ENCODE peak calls at places on chromosomes 6 and 20, in seven cellular contexts. One of them, this sample, is unnamed.

GRCh38 chr6:24581084-24581669 is 64.8 kb downstream of the KIAA0319 start:
- DNase-seq in dorsolateral prefrontal cortex: peak; percentile 61
- DNase-seq in epithelial cell of esophagus: peak; percentile 72
- DNase-seq in fibroblast of lung: peak; percentile 41
- DNase-seq in kidney epithelial cell: peak; percentile 12
- DNase-seq in GM23248: peak; percentile 77
- DNase-seq in lower leg skin: peak; percentile 53
- DNase-seq in this sample: peak; percentile 47

GRCh38 chr6:48098923-48099322 is 12.1 kb downstream of the PTCHD4 start:
- DNase-seq in dorsolateral prefrontal cortex: no peak
- DNase-seq in epithelial cell of esophagus: no peak
- DNase-seq in fibroblast of lung: peak; percentile 55
- DNase-seq in kidney epithelial cell: no peak
- DNase-seq in GM23248: peak; percentile 45
- DNase-seq in lower leg skin: no peak
- DNase-seq in this sample: peak; percentile 36

GRCh38 chr20:46784450-46785127 is 75.1 kb downstream of the SLC2A10 start:
- DNase-seq in dorsolateral prefrontal cortex: no peak
- DNase-seq in epithelial cell of esophagus: no peak
- DNase-seq in fibroblast of lung: peak; percentile 21
- DNase-seq in kidney epithelial cell: no peak
- DNase-seq in GM23248: peak; percentile 43
- DNase-seq in lower leg skin: no peak
- DNase-seq in this sample: peak; percentile 28

GRCh38 chr20:44613575-44613974 is 31.2 kb downstream of the PKIG start:
- DNase-seq in dorsolateral prefrontal cortex: peak; percentile 9
- DNase-seq in epithelial cell of esophagus: no peak
- DNase-seq in fibroblast of lung: no peak
- DNase-seq in kidney epithelial cell: no peak
- DNase-seq in GM23248: no peak
- DNase-seq in lower leg skin: no peak
- DNase-seq in this sample: no peak

GRCh38 chr20:31573555-31574295 is 31.4 kb upstream of the ID1 start:
- DNase-seq in dorsolateral prefrontal cortex: no peak
- DNase-seq in epithelial cell of esophagus: no peak
- DNase-seq in fibroblast of lung: peak; percentile 23
- DNase-seq in kidney epithelial cell: no peak
- DNase-seq in GM23248: peak; percentile 34
- DNase-seq in lower leg skin: no peak
- DNase-seq in this sample: no peak

GRCh38 chr6:56570434-56571359 is 72.0 kb downstream of the DST start:
- DNase-seq in dorsolateral prefrontal cortex: no peak
- DNase-seq in epithelial cell of esophagus: peak; percentile 46
- DNase-seq in fibroblast of lung: peak; percentile 28
- DNase-seq in kidney epithelial cell: no peak
- DNase-seq in GM23248: peak; percentile 55
- DNase-seq in lower leg skin: no peak
- DNase-seq in this sample: peak; percentile 43

GRCh38 chr20:57908691-57909090 is 198.9 kb upstream of the PMEPA1 start:
- DNase-seq in dorsolateral prefrontal cortex: no peak
- DNase-seq in epithelial cell of esophagus: no peak
- DNase-seq in fibroblast of lung: no peak
- DNase-seq in kidney epithelial cell: no peak
- DNase-seq in GM23248: no peak
- DNase-seq in lower leg skin: no peak
- DNase-seq in this sample: no peak

GRCh38 chr6:4901256-4902061 is 102.4 kb downstream of the RPP40 start:
- DNase-seq in dorsolateral prefrontal cortex: no peak
- DNase-seq in epithelial cell of esophagus: no peak
- DNase-seq in fibroblast of lung: no peak
- DNase-seq in kidney epithelial cell: no peak
- DNase-seq in GM23248: no peak
- DNase-seq in lower leg skin: no peak
- DNase-seq in this sample: no peak

GRCh38 chr6:24766685-24767462 is 7.9 kb upstream of the GMNN start:
- DNase-seq in dorsolateral prefrontal cortex: no peak
- DNase-seq in epithelial cell of esophagus: peak; percentile 52
- DNase-seq in fibroblast of lung: peak; percentile 30
- DNase-seq in kidney epithelial cell: no peak
- DNase-seq in GM23248: peak; percentile 68
- DNase-seq in lower leg skin: no peak
- DNase-seq in this sample: peak; percentile 41

GRCh38 chr20:44231193-44231592 is 15.9 kb upstream of the GDAP1L1 start:
- DNase-seq in dorsolateral prefrontal cortex: no peak
- DNase-seq in epithelial cell of esophagus: no peak
- DNase-seq in fibroblast of lung: no peak
- DNase-seq in kidney epithelial cell: no peak
- DNase-seq in GM23248: no peak
- DNase-seq in lower leg skin: no peak
- DNase-seq in this sample: no peak

GRCh38 chr6:30238178-30238795 is 25.1 kb upstream of the TRIM26 start:
- DNase-seq in dorsolateral prefrontal cortex: no peak
- DNase-seq in epithelial cell of esophagus: peak; percentile 45
- DNase-seq in fibroblast of lung: peak; percentile 17
- DNase-seq in kidney epithelial cell: no peak
- DNase-seq in GM23248: peak; percentile 42
- DNase-seq in lower leg skin: no peak
- DNase-seq in this sample: no peak

GRCh38 chr6:112215901-112216300 is 38.5 kb downstream of the LAMA4 start:
- DNase-seq in dorsolateral prefrontal cortex: no peak
- DNase-seq in epithelial cell of esophagus: no peak
- DNase-seq in fibroblast of lung: no peak
- DNase-seq in kidney epithelial cell: no peak
- DNase-seq in GM23248: no peak
- DNase-seq in lower leg skin: no peak
- DNase-seq in this sample: no peak

GRCh38 chr6:112216699-112217551 is 37.4 kb downstream of the LAMA4 start:
- DNase-seq in dorsolateral prefrontal cortex: no peak
- DNase-seq in epithelial cell of esophagus: peak; percentile 88
- DNase-seq in fibroblast of lung: peak; percentile 92
- DNase-seq in kidney epithelial cell: peak; percentile 53
- DNase-seq in GM23248: peak; percentile 91
- DNase-seq in lower leg skin: no peak
- DNase-seq in this sample: peak; percentile 84

GRCh38 chr6:112218563-112218962 is 35.8 kb downstream of the LAMA4 start:
- DNase-seq in dorsolateral prefrontal cortex: no peak
- DNase-seq in epithelial cell of esophagus: no peak
- DNase-seq in fibroblast of lung: peak; percentile 53
- DNase-seq in kidney epithelial cell: no peak
- DNase-seq in GM23248: peak; percentile 71
- DNase-seq in lower leg skin: no peak
- DNase-seq in this sample: peak; percentile 61

GRCh38 chr6:112214749-112215269 is 39.6 kb downstream of the LAMA4 start:
- DNase-seq in dorsolateral prefrontal cortex: no peak
- DNase-seq in epithelial cell of esophagus: no peak
- DNase-seq in fibroblast of lung: no peak
- DNase-seq in kidney epithelial cell: no peak
- DNase-seq in GM23248: no peak
- DNase-seq in lower leg skin: no peak
- DNase-seq in this sample: no peak
- H3K4me3 ChIP-seq in dorsolateral prefrontal cortex: no peak overlapping the region
- H3K4me3 ChIP-seq in epithelial cell of esophagus: no peak overlapping the region
- H3K4me3 ChIP-seq in fibroblast of lung: no peak overlapping the region
- H3K4me3 ChIP-seq in kidney epithelial cell: no peak overlapping the region
- H3K4me3 ChIP-seq in GM23248: no peak overlapping the region
- H3K4me3 ChIP-seq in lower leg skin: no peak overlapping the region
- H3K4me3 ChIP-seq in this sample: no peak overlapping the region

DNA sequence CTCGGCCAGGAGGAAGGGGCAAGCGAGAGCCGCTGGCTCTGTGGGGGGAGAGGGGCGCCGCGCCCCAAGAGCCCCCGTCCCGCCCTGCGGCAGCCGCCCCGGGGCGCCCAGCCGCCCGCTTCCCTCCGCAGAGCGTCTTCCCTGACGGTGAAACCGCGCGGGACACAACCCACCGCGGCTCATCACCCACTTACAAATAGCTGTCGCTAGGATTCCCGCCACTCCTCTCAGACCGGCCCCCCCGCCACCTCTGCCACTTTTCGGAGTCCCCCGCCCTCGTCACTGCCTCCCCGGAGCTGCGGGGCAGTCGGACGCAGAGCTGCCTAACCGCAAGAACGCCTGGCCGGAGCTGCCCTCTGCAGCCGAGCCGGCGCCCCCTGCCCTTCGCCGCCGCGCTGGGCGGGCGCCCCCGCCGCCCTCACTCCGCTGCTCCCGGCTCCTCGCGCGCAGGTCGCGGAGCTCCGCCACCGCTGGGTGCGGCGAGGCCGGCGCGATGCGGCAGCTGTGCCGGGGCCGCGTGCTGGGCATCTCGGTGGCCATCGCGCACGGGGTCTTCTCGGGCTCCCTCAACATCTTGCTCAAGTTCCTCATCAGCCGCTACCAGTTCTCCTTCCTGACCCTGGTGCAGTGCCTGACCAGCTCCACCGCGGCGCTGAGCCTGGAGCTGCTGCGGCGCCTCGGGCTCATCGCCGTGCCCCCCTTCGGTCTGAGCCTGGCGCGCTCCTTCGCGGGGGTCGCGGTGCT is at the start of gene SLC35D3:
- DNase-seq in dorsolateral prefrontal cortex: no peak
- DNase-seq in epithelial cell of esophagus: peak; percentile 7
- DNase-seq in fibroblast of lung: peak; percentile 28
- DNase-seq in kidney epithelial cell: no peak
- DNase-seq in GM23248: peak; percentile 46
- DNase-seq in lower leg skin: no peak
- DNase-seq in this sample: peak; percentile 12
- H3K4me3 ChIP-seq in dorsolateral prefrontal cortex: peak within 1 kb of the TSS; percentile 59
- H3K4me3 ChIP-seq in epithelial cell of esophagus: peak within 1 kb of the TSS; percentile 38
- H3K4me3 ChIP-seq in fibroblast of lung: peak within 1 kb of the TSS; percentile 43
- H3K4me3 ChIP-seq in kidney epithelial cell: peak within 1 kb of the TSS; percentile 28
- H3K4me3 ChIP-seq in GM23248: peak within 1 kb of the TSS; percentile 57
- H3K4me3 ChIP-seq in lower leg skin: peak within 1 kb of the TSS; percentile 31
- H3K4me3 ChIP-seq in this sample: peak within 1 kb of the TSS; percentile 35

GRCh38 chr20:25750765-25751696 is 54.4 kb upstream of the ZNF337 start:
- DNase-seq in dorsolateral prefrontal cortex: no peak
- DNase-seq in epithelial cell of esophagus: peak; percentile 55
- DNase-seq in fibroblast of lung: peak; percentile 16
- DNase-seq in kidney epithelial cell: no peak
- DNase-seq in GM23248: peak; percentile 66
- DNase-seq in lower leg skin: no peak
- DNase-seq in this sample: peak; percentile 39

GRCh38 chr20:25745100-25745499 is 48.4 kb upstream of the ZNF337 start:
- DNase-seq in dorsolateral prefrontal cortex: no peak
- DNase-seq in epithelial cell of esophagus: peak; percentile 20
- DNase-seq in fibroblast of lung: no peak
- DNase-seq in kidney epithelial cell: no peak
- DNase-seq in GM23248: no peak
- DNase-seq in lower leg skin: no peak
- DNase-seq in this sample: no peak

GRCh38 chr20:25749667-25750066 is 53.0 kb upstream of the ZNF337 start:
- DNase-seq in dorsolateral prefrontal cortex: no peak
- DNase-seq in epithelial cell of esophagus: no peak
- DNase-seq in fibroblast of lung: no peak
- DNase-seq in kidney epithelial cell: no peak
- DNase-seq in GM23248: no peak
- DNase-seq in lower leg skin: no peak
- DNase-seq in this sample: no peak

GRCh38 chr20:25745738-25746137 is 49.1 kb upstream of the ZNF337 start:
- DNase-seq in dorsolateral prefrontal cortex: no peak
- DNase-seq in epithelial cell of esophagus: no peak
- DNase-seq in fibroblast of lung: no peak
- DNase-seq in kidney epithelial cell: no peak
- DNase-seq in GM23248: no peak
- DNase-seq in lower leg skin: no peak
- DNase-seq in this sample: no peak

GRCh38 chr20:25750220-25750764 is 53.6 kb upstream of the ZNF337 start:
- DNase-seq in dorsolateral prefrontal cortex: no peak
- DNase-seq in epithelial cell of esophagus: no peak
- DNase-seq in fibroblast of lung: no peak
- DNase-seq in kidney epithelial cell: no peak
- DNase-seq in GM23248: no peak
- DNase-seq in lower leg skin: no peak
- DNase-seq in this sample: no peak
- H3K4me3 ChIP-seq in dorsolateral prefrontal cortex: peak overlapping the region; percentile 55
- H3K4me3 ChIP-seq in epithelial cell of esophagus: peak overlapping the region; percentile 56
- H3K4me3 ChIP-seq in fibroblast of lung: no peak overlapping the region
- H3K4me3 ChIP-seq in kidney epithelial cell: peak overlapping the region; percentile 17
- H3K4me3 ChIP-seq in GM23248: peak overlapping the region; percentile 72
- H3K4me3 ChIP-seq in lower leg skin: no peak overlapping the region
- H3K4me3 ChIP-seq in this sample: peak overlapping the region; percentile 28

GRCh38 chr6:692356-692851 is 535 bp downstream of the EXOC2 start:
- DNase-seq in dorsolateral prefrontal cortex: no peak
- DNase-seq in epithelial cell of esophagus: peak; percentile 79
- DNase-seq in fibroblast of lung: peak; percentile 47
- DNase-seq in kidney epithelial cell: no peak
- DNase-seq in GM23248: peak; percentile 75
- DNase-seq in lower leg skin: no peak
- DNase-seq in this sample: peak; percentile 44
- H3K4me3 ChIP-seq in dorsolateral prefrontal cortex: peak overlapping the region; percentile 72
- H3K4me3 ChIP-seq in epithelial cell of esophagus: peak overlapping the region; percentile 82
- H3K4me3 ChIP-seq in fibroblast of lung: peak overlapping the region; percentile 92
- H3K4me3 ChIP-seq in kidney epithelial cell: peak overlapping the region; percentile 88
- H3K4me3 ChIP-seq in GM23248: peak overlapping the region; percentile 91
- H3K4me3 ChIP-seq in lower leg skin: peak overlapping the region; percentile 71
- H3K4me3 ChIP-seq in this sample: peak overlapping the region; percentile 88

GRCh38 chr20:63711085-63711645 is 3.3 kb downstream of the ZGPAT start:
- DNase-seq in dorsolateral prefrontal cortex: no peak
- DNase-seq in epithelial cell of esophagus: no peak
- DNase-seq in fibroblast of lung: no peak
- DNase-seq in kidney epithelial cell: no peak
- DNase-seq in GM23248: no peak
- DNase-seq in lower leg skin: no peak
- DNase-seq in this sample: no peak

GRCh38 chr20:63707558-63708300 is at the start of the genes ARFRP1 and ZGPAT:
- DNase-seq in dorsolateral prefrontal cortex: peak; percentile 88
- DNase-seq in epithelial cell of esophagus: peak; percentile 88
- DNase-seq in fibroblast of lung: peak; percentile 77
- DNase-seq in kidney epithelial cell: no peak
- DNase-seq in GM23248: peak; percentile 94
- DNase-seq in lower leg skin: peak; percentile 78
- DNase-seq in this sample: peak; percentile 79

GRCh38 chr20:63706852-63707557 is 771 bp downstream of the ARFRP1 start:
- DNase-seq in dorsolateral prefrontal cortex: no peak
- DNase-seq in epithelial cell of esophagus: peak; percentile 77
- DNase-seq in fibroblast of lung: no peak
- DNase-seq in kidney epithelial cell: no peak
- DNase-seq in GM23248: peak; percentile 80
- DNase-seq in lower leg skin: no peak
- DNase-seq in this sample: no peak

GRCh38 chr20:63708301-63709148 is 686 bp downstream of the ZGPAT start:
- DNase-seq in dorsolateral prefrontal cortex: no peak
- DNase-seq in epithelial cell of esophagus: peak; percentile 35
- DNase-seq in fibroblast of lung: no peak
- DNase-seq in kidney epithelial cell: no peak
- DNase-seq in GM23248: peak; percentile 56
- DNase-seq in lower leg skin: no peak
- DNase-seq in this sample: no peak

GRCh38 chr20:63709149-63709527 is 1.3 kb downstream of the ZGPAT start:
- DNase-seq in dorsolateral prefrontal cortex: no peak
- DNase-seq in epithelial cell of esophagus: no peak
- DNase-seq in fibroblast of lung: no peak
- DNase-seq in kidney epithelial cell: no peak
- DNase-seq in GM23248: no peak
- DNase-seq in lower leg skin: no peak
- DNase-seq in this sample: no peak
- H3K4me3 ChIP-seq in dorsolateral prefrontal cortex: peak overlapping the region; percentile 85
- H3K4me3 ChIP-seq in epithelial cell of esophagus: peak overlapping the region; percentile 74
- H3K4me3 ChIP-seq in fibroblast of lung: peak overlapping the region; percentile 89
- H3K4me3 ChIP-seq in kidney epithelial cell: peak overlapping the region; percentile 67
- H3K4me3 ChIP-seq in GM23248: peak overlapping the region; percentile 80
- H3K4me3 ChIP-seq in lower leg skin: no peak overlapping the region
- H3K4me3 ChIP-seq in this sample: peak overlapping the region; percentile 74

This sample was measured in astrocyte of the spinal cord.